ENCODE peak calls at places on chromosomes 4 and X, in eight cellular contexts. N, C, E, Y, V, H, S and B are unnamed samples.
A peak's percentile ranks its signal among the peaks of the same experiment; 100 is the strongest.

GRCh38 chr4:156496797-156497196 is 474.8 kb downstream of the PDGFC start:
- DNase-seq in E (no peak), N (no peak), H (no peak), C (no peak), V (peak; percentile 94), S (peak; percentile 28), Y (no peak), B (peak; percentile 90)

GRCh38 chrX:138917781-138918180 is 206.3 kb upstream of the FGF13 start:
- DNase-seq in Y (peak; percentile 1), E (no peak), H (no peak), N (peak; percentile 42), V (peak; percentile 0), S (peak; percentile 44), C (no peak), B (peak; percentile 75)

GRCh38 chrX:46326161-46326560 is 219.1 kb downstream of the ZNF674 start:
- DNase-seq in V (peak; percentile 50), S (no peak), E (no peak), C (no peak), H (no peak), N (peak; percentile 24), Y (no peak), B (peak; percentile 46)

GRCh38 chr4:10656988-10657387 is 27.6 kb downstream of the CLNK start:
- DNase-seq in E (peak; percentile 85), N (no peak), V (peak; percentile 36), Y (no peak), C (no peak), H (no peak), S (no peak), B (peak; percentile 69)

GRCh38 chrX:118644378-118644777 is 83.0 kb upstream of the IL13RA1 start:
- DNase-seq in S (peak; percentile 4), V (peak; percentile 57), N (peak; percentile 1), C (no peak), Y (peak; percentile 2), H (peak; percentile 67), E (peak; percentile 71), B (peak; percentile 20)

GRCh38 chr4:185640809-185641675 is 105.7 kb upstream of the PDLIM3 start:
- DNase-seq in Y (no peak), E (peak; percentile 77), S (peak; percentile 65), N (peak; percentile 79), H (peak; percentile 85), V (peak; percentile 72), C (no peak), B (peak; percentile 72)

GRCh38 chr4:124018383-124019317 is 622.1 kb downstream of the SPRY1 start:
- DNase-seq in Y (peak; percentile 1), C (peak; percentile 42), H (peak; percentile 10), N (peak; percentile 51), E (peak; percentile 55), V (peak; percentile 93), S (peak; percentile 72), B (peak; percentile 59)

GRCh38 chr4:182325397-182325796 is 82.2 kb downstream of the TENM3 start:
- DNase-seq in E (no peak), Y (no peak), S (no peak), H (no peak), N (no peak), V (no peak), C (no peak), B (no peak)

GRCh38 chr4:5810151-5810550 is 82.7 kb downstream of the CRMP1 start:
- DNase-seq in Y (no peak), V (no peak), H (no peak), N (no peak), S (no peak), C (no peak), E (no peak), B (no peak)

GRCh38 chr4:184824776-184825393 is 883 bp downstream of the ACSL1 start:
- DNase-seq in H (no peak), N (no peak), C (peak; percentile 55), V (no peak), S (no peak), E (peak; percentile 70), Y (no peak), B (no peak)

GRCh38 chr4:2607107-2607506 is 70.7 kb downstream of the FAM193A start:
- DNase-seq in E (no peak), V (no peak), N (no peak), C (no peak), H (no peak), Y (no peak), S (no peak), B (no peak)

GRCh38 chr4:152536545-152537182 is 772 bp upstream of the FBXW7 start:
- DNase-seq in E (peak; percentile 75), N (peak; percentile 25), C (no peak), H (peak; percentile 21), V (peak; percentile 57), Y (no peak), S (peak; percentile 35), B (peak; percentile 33)

GRCh38 chr4:189921058-189921457 is 19.6 kb upstream of the FRG1 start:
- DNase-seq in S (no peak), Y (no peak), N (no peak), C (no peak), V (no peak), H (no peak), E (no peak), B (no peak)

GRCh38 chr4:14345356-14345775 is 656.9 kb upstream of the CPEB2 start:
- DNase-seq in Y (no peak), H (no peak), E (no peak), N (peak; percentile 22), C (no peak), S (peak; percentile 19), V (peak; percentile 76), B (peak; percentile 48)

GRCh38 chrX:24574743-24575142 is 72.4 kb downstream of the PCYT1B start:
- DNase-seq in H (no peak), Y (no peak), S (no peak), E (no peak), N (no peak), C (no peak), V (no peak), B (no peak)

GRCh38 chrX:40755291-40756249 is 20.2 kb upstream of the MED14 start:
- DNase-seq in E (no peak), C (peak; percentile 63), Y (no peak), N (no peak), H (no peak), V (peak; percentile 33), S (peak; percentile 55), B (peak; percentile 44)

GRCh38 chrX:71304561-71304960 is 3.0 kb downstream of the ITGB1BP2 start:
- DNase-seq in E (no peak), Y (no peak), S (no peak), N (no peak), C (no peak), H (no peak), V (no peak), B (no peak)

GRCh38 chr4:76203541-76203940 is 10.1 kb downstream of the SCARB2 start:
- DNase-seq in S (no peak), E (peak; percentile 10), N (no peak), C (no peak), Y (no peak), V (no peak), H (no peak), B (no peak)

GRCh38 chr4:2941138-2942036 is 21.8 kb downstream of the NOP14 start:
- DNase-seq in C (peak; percentile 46), E (no peak), N (no peak), Y (no peak), H (no peak), S (no peak), V (no peak), B (no peak)

GRCh38 chrX:75746891-75747639 is 38.0 kb downstream of the MAGEE2 start:
- DNase-seq in Y (peak; percentile 13), S (peak; percentile 56), E (peak; percentile 65), V (peak; percentile 32), C (peak; percentile 70), H (peak; percentile 33), N (peak; percentile 0), B (no peak)

GRCh38 chrX:9525511-9526248 is 60.8 kb downstream of the TBL1X start:
- DNase-seq in V (no peak), E (no peak), S (no peak), H (no peak), C (no peak), N (no peak), Y (no peak), B (peak; percentile 25)

GRCh38 chr4:848307-848691 is 22.4 kb upstream of the CPLX1 start:
- DNase-seq in H (no peak), N (no peak), C (no peak), V (no peak), S (no peak), Y (no peak), E (no peak), B (no peak)

GRCh38 chr4:162461952-162462351 is 298.2 kb upstream of the FSTL5 start:
- DNase-seq in C (no peak), V (no peak), Y (no peak), N (no peak), E (peak; percentile 43), S (no peak), H (peak; percentile 45), B (no peak)

GRCh38 chr4:81827568-81828202 is 356.0 kb upstream of the RASGEF1B start:
- DNase-seq in N (no peak), S (no peak), C (no peak), H (no peak), E (no peak), Y (no peak), V (no peak), B (no peak)

GRCh38 chr4:40292313-40292759 is 42.8 kb upstream of the CHRNA9 start:
- DNase-seq in N (no peak), S (peak; percentile 14), E (no peak), Y (no peak), H (peak; percentile 26), C (peak; percentile 74), V (peak; percentile 24), B (no peak)

GRCh38 chr4:157674699-157675098 is 454.2 kb downstream of the GRIA2 start:
- DNase-seq in C (no peak), Y (no peak), N (no peak), V (no peak), S (no peak), H (peak; percentile 61), E (no peak), B (no peak)

GRCh38 chr4:88533937-88534750 is 10.6 kb upstream of the PYURF start:
- DNase-seq in Y (no peak), C (no peak), S (peak; percentile 60), V (peak; percentile 91), H (no peak), N (peak; percentile 39), E (no peak), B (peak; percentile 92)

GRCh38 chr4:166044871-166045270 is 171.8 kb downstream of the TLL1 start:
- DNase-seq in Y (no peak), S (no peak), N (no peak), V (no peak), E (no peak), C (no peak), H (no peak), B (no peak)